ENCODE peak calls at places on chromosomes 2 and 18, in five cellular contexts. C is adrenal gland, Y is A549, Z is ovary, K is uterus. D is an unnamed sample.

GRCh38 chr18:13628211-13628610 is 98.1 kb downstream of the FAM210A start:
- DNase-seq in C (no peak), Y (no peak), Z (no peak), K (no peak), D (no peak)

GRCh38 chr18:26549103-26549485 is 741 bp upstream of the KCTD1 start:
- DNase-seq in C (no peak), Y (no peak), Z (peak), K (no peak), D (peak)

GRCh38 chr2:20611077-20611843 is 39.6 kb downstream of the HS1BP3 start:
- DNase-seq in C (peak), Y (no peak), Z (peak), K (peak), D (no peak)

GRCh38 chr18:32092422-32093105 is 890 bp downstream of the RNF138 start:
- DNase-seq in C (peak), Y (peak), Z (peak), K (peak), D (peak)

GRCh38 chr2:81650048-81650971 is 1345.8 kb upstream of the LRRTM1 start:
- DNase-seq in C (no peak), Y (no peak), Z (no peak), K (no peak), D (no peak)

GRCh38 chr2:8135051-8135675 is 546.7 kb upstream of the ID2 start:
- DNase-seq in C (no peak), Y (no peak), Z (no peak), K (no peak), D (no peak)

GRCh38 chr2:105641389-105641811 is 103.3 kb upstream of the NCK2 start:
- DNase-seq in C (no peak), Y (no peak), Z (no peak), K (no peak), D (no peak)

GRCh38 chr2:74052732-74053712 is 68.3 kb downstream of the TET3 start:
- DNase-seq in C (no peak), Y (no peak), Z (no peak), K (no peak), D (no peak)

GRCh38 chr18:47585914-47586313 is 334.5 kb upstream of the SKOR2 start:
- DNase-seq in C (no peak), Y (no peak), Z (no peak), K (no peak), D (peak)

GRCh38 chr2:130390460-130391057 is 34.7 kb downstream of the PTPN18 start:
- DNase-seq in C (peak), Y (no peak), Z (no peak), K (no peak), D (no peak)

GRCh38 chr2:9390991-9391390 is 32.3 kb downstream of the ITGB1BP1 start:
- DNase-seq in C (no peak), Y (no peak), Z (no peak), K (no peak), D (no peak)

GRCh38 chr2:17164550-17164949 is 353.7 kb downstream of the RAD51AP2 start:
- DNase-seq in C (no peak), Y (no peak), Z (no peak), K (no peak), D (no peak)

GRCh38 chr2:218465987-218466633 is 47.2 kb downstream of the VIL1 start:
- DNase-seq in C (no peak), Y (no peak), Z (no peak), K (no peak), D (peak)

GRCh38 chr2:241359481-241360045 is 3.5 kb downstream of the FARP2 start:
- DNase-seq in C (no peak), Y (no peak), Z (no peak), K (no peak), D (no peak)

GRCh38 chr18:13376841-13377351 is 158.3 kb downstream of the LDLRAD4 start:
- DNase-seq in C (no peak), Y (no peak), Z (no peak), K (no peak), D (no peak)

GRCh38 chr18:10249270-10249669 is 205.2 kb upstream of the APCDD1 start:
- DNase-seq in C (no peak), Y (no peak), Z (no peak), K (no peak), D (peak)

GRCh38 chr18:74281011-74281638 is 10.6 kb downstream of the CYB5A start:
- DNase-seq in C (no peak), Y (no peak), Z (no peak), K (no peak), D (no peak)

GRCh38 chr2:26474261-26474785 is 3.6 kb downstream of the OTOF start:
- DNase-seq in C (no peak), Y (no peak), Z (no peak), K (no peak), D (no peak)

GRCh38 chr2:148167855-148168254 is 147.0 kb downstream of the MBD5 start:
- DNase-seq in C (no peak), Y (no peak), Z (no peak), K (no peak), D (no peak)

GRCh38 chr18:55779461-55779710 is 191.4 kb upstream of the TCF4 start:
- DNase-seq in C (peak), Y (no peak), Z (no peak), K (no peak), D (no peak)

GRCh38 chr2:238286987-238287386 is 1.4 kb downstream of the PER2 start:
- DNase-seq in C (peak), Y (no peak), Z (no peak), K (no peak), D (no peak)

GRCh38 chr18:34901299-34901698 is 139.9 kb upstream of the MAPRE2 start:
- DNase-seq in C (no peak), Y (no peak), Z (no peak), K (no peak), D (no peak)

GRCh38 chr2:165833156-165833555 is 39.1 kb upstream of the GALNT3 start:
- DNase-seq in C (no peak), Y (no peak), Z (no peak), K (no peak), D (no peak)

GRCh38 chr2:96415684-96416083 is 80.1 kb downstream of the NCAPH start:
- DNase-seq in C (no peak), Y (no peak), Z (no peak), K (no peak), D (no peak)

GRCh38 chr2:166862582-166863132 is 25.6 kb upstream of the XIRP2 start:
- DNase-seq in C (no peak), Y (no peak), Z (no peak), K (no peak), D (no peak)

GRCh38 chr2:197345846-197346370 is 35.3 kb upstream of the ANKRD44 start:
- DNase-seq in C (no peak), Y (no peak), Z (no peak), K (no peak), D (no peak)

GRCh38 chr2:222756951-222757645 is 85.6 kb downstream of the MOGAT1 start:
- DNase-seq in C (no peak), Y (peak), Z (no peak), K (no peak), D (no peak)

GRCh38 chr2:109466674-109467575 is 146.8 kb downstream of the SEPTIN10 start:
- DNase-seq in C (no peak), Y (no peak), Z (no peak), K (no peak), D (no peak)

GRCh38 chr2:210445116-210445707 is 31.3 kb downstream of the LANCL1 start:
- DNase-seq in C (no peak), Y (peak), Z (no peak), K (no peak), D (peak)

GRCh38 chr2:143355814-143356213 is 226.6 kb downstream of the ARHGAP15 start:
- DNase-seq in C (no peak), Y (no peak), Z (no peak), K (no peak), D (no peak)

GRCh38 chr2:65402339-65402738 is 30.1 kb downstream of the SPRED2 start:
- DNase-seq in C (no peak), Y (no peak), Z (no peak), K (no peak), D (no peak)

GRCh38 chr18:70021498-70021897 is 73.8 kb upstream of the CD226 start:
- DNase-seq in C (no peak), Y (no peak), Z (no peak), K (no peak), D (no peak)

GRCh38 chr2:25365241-25365640 is 23.5 kb upstream of the DNMT3A start:
- DNase-seq in C (no peak), Y (no peak), Z (no peak), K (no peak), D (no peak)

GRCh38 chr2:25363733-25364132 is 22.0 kb upstream of the DNMT3A start:
- DNase-seq in C (no peak), Y (no peak), Z (no peak), K (no peak), D (no peak)

GRCh38 chr2:25361261-25362048 is 19.7 kb upstream of the DNMT3A start:
- DNase-seq in C (no peak), Y (no peak), Z (no peak), K (no peak), D (no peak)

GRCh38 chr2:25362564-25363145 is 20.9 kb upstream of the DNMT3A start:
- DNase-seq in C (peak), Y (no peak), Z (no peak), K (no peak), D (peak)

DNA sequence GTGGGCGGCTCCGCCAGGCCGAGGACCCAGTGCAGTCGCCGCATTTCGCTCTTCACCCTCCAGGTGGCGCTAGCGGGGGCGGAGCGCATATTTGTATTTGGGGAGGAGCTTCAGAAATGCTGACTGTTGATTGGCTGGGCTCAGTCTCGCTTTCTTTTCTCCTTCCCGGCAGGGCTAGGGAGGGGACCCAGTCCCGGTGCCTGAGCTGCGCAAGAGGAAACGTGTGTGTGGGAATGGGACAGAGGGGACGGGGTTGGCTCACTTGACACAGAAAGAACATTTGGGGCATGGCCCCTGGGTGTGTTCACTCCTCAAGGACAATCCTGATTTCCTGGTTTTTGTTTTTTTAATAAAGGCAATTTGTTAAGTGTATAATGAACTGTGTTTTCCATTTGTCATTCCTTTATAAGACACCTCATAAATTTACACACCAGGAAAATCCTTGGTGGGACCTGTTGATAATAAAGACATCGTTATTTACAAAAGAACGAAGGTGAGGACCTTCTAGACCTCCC is 20.4 kb upstream of the DNMT3A start:
- DNase-seq in C (peak), Y (peak), Z (peak), K (peak), D (peak)
- TF ChIP-seq POLR2A in C (peak), Y (peak), Z (peak), K (peak), D (peak)

GRCh38 chr18:8413189-8413588 is 196.0 kb upstream of the RAB12 start:
- DNase-seq in C (no peak), Y (no peak), Z (no peak), K (no peak), D (no peak)

GRCh38 chr18:8416212-8417019 is 192.8 kb upstream of the RAB12 start:
- DNase-seq in C (no peak), Y (no peak), Z (no peak), K (no peak), D (no peak)

GRCh38 chr18:8412117-8412516 is 197.1 kb upstream of the RAB12 start:
- DNase-seq in C (no peak), Y (no peak), Z (no peak), K (no peak), D (no peak)

GRCh38 chr18:8411492-8411891 is 197.7 kb upstream of the RAB12 start:
- DNase-seq in C (no peak), Y (no peak), Z (no peak), K (no peak), D (no peak)

DNA sequence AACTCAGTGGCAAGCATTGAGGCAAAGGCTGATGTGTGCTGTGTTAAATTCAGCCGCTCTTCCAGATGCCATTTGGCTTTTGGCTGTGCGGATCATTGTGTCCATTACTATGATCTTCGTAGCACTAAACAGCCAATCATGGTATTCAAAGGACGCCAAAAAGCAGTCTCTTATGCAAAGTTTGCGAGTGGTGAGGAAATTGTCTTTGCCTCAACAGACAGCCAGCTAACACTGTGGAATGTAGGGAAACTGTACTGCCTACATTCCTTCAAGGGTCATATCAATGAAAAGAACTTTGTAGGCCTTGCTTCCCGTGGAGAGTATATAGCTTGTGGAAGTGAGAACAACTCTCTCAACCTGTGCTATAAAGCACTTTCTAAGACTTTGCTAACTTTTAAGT is 195.5 kb upstream of the RAB12 start:
- DNase-seq in C (no peak), Y (no peak), Z (no peak), K (no peak), D (no peak)
- TF ChIP-seq POLR2A in C (no peak), Y (no peak), Z (no peak), K (no peak), D (no peak)

DNA sequence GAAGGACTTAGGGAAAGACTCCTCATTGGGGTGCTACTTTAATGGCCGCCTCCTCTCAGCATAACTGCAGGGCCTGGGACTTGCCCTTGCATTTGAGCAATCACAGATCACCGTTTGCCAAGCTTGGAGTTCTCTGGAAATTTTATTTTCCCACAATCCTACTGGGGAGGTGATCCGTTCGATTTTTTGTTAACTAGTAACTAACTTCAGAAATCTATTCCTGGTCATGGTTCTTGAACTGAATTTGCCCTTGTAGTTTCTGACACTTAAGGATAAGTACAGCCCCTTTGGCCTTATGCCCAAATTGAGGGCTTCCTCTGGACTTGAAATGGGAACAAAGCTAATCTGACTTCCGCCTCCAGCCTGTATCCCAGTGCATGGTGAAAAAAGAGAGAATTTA is 60.5 kb upstream of the ST3GAL5 start:
- DNase-seq in C (peak), Y (no peak), Z (no peak), K (no peak), D (no peak)
- TF ChIP-seq POLR2A in C (no peak), Y (no peak), Z (no peak), K (no peak), D (no peak)

DNA sequence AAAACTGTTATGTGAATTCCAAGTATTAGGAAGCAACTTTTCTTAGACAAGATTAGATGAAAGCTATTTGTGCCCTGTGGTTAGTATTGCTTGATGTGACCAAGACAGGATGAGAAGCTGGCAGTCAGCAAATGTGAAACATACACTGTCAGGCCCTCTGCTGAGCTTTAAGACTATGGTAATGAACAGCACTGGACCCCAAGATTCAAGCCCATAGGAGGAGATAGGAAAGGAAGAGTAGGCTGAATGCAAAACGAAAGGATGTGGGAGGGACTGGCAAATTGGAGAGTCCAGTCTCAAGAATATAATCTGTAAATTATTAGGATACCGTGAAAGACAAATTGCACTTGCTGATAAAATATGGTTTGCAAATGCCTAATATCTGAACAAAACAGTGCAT is 16.4 kb downstream of the BZW1 start:
- DNase-seq in C (no peak), Y (no peak), Z (no peak), K (no peak), D (no peak)
- TF ChIP-seq POLR2A in C (no peak), Y (no peak), Z (no peak), K (no peak), D (peak)

GRCh38 chr2:144518744-144519596 is 949 bp downstream of the ZEB2 start:
- DNase-seq in C (no peak), Y (no peak), Z (no peak), K (no peak), D (peak)

GRCh38 chr2:144521702-144522101 is 1.8 kb upstream of the ZEB2 start:
- DNase-seq in C (no peak), Y (no peak), Z (no peak), K (no peak), D (no peak)

GRCh38 chr2:144520718-144521487 is 984 bp upstream of the ZEB2 start:
- DNase-seq in C (no peak), Y (no peak), Z (no peak), K (no peak), D (no peak)

GRCh38 chr2:144519597-144519933 is 354 bp downstream of the ZEB2 start:
- DNase-seq in C (no peak), Y (no peak), Z (no peak), K (no peak), D (no peak)

DNA sequence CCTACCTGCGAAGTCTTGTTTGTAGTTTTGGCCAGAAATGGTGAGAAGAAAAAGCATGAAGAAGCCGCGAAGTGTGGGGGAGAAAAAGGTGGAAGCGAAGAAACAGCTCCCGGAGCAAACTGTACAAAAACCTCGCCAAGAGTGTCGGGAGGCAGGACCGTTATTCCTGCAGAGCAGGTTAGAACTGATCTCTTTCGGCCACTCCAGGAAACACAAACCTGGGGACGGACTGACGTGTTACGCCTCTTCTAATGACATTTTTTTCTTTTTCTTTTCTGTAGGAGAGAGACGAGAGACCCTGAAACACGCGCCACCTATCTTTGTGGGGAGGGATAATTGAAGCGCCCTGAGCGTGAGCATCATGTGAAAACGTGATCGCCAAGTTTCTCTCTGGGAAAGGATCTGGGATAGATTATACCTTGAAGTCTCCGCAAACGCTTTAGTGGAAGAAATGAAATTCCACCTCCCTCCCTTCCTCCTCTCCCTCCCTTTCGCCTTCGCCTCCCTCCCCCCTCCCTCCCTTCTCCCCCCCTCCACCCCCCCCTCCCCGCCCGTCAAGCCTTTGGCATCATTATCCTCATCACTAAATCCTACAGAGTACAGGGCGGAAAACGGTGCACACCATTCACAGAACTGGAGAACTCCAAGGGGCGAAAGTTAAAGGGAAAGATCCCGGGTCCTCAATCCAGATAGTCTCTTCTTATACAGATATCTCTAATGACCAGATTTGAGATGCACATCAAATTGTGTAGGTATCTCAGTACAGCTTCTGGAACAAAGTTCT is at the start of gene ZEB2:
- DNase-seq in C (peak), Y (peak), Z (peak), K (peak), D (peak)
- TF ChIP-seq POLR2A in C (peak), Y (no peak), Z (peak), K (no peak), D (peak)

DNA sequence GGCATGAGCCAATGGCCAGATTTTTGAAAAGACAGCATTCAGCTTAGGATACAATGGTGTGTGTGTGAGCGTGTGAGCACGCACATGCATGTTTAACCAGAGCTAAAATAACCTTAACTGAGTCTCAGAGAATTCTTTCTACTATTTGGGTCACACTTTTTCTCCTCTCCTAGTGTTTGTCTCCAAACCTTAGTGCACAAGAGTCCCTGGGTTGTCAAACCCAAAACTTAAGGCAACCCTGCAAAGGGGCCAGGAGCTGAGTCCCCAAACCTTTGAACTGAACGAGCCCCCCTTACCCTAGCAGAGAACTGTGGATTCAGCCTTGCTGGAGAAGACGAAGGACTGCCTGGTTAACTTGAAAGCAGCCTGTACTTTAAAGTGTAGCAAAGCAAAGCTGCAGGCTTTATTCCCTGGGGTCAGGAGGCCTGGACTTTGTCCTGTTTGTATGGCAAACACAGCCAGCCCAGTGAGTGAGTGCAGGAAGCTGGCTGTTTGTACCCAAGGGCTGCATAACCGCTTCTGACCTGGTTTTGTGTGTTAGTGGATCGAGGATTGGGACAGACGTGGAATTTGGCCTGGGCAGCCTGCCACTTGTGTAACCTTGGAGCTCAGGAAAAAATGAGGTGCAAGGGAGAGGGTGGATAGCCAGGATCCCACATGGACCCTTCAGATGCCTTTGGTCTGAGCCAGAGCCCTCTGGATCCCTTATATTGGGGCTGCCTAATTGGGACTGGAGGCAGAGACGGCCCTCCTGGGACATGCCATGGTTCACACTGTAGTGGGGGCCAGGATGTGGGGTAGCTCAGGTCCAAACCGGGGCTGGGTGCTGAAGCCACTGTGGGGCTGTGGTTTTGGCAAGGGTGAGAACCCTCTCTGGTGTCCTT is 6.4 kb upstream of the PSMD1 start:
- DNase-seq in C (peak), Y (no peak), Z (no peak), K (no peak), D (no peak)
- TF ChIP-seq POLR2A in C (no peak), Y (no peak), Z (no peak), K (no peak), D (no peak)

D was measured in erythroblast.